ENCODE peak calls at places on chromosome 12, in eight cellular contexts. H is SK-N-SH, B is PC-3, Q is hepatocyte, Z is GM23338, T is neural progenitor cell, O is HCT116, A is MM.1S. I is an unnamed sample.

GRCh38 chr12:759628-760027 is 7.2 kb downstream of the WNK1 start:
- DNase-seq in Q (no peak), O (no peak), B (no peak), H (no peak), T (no peak), Z (no peak), A (no peak), I (no peak)

GRCh38 chr12:19190292-19191031 is 60.9 kb downstream of the PLEKHA5 start:
- DNase-seq in H (no peak), A (no peak), Z (no peak), T (no peak), O (no peak), Q (no peak), B (peak; percentile 8), I (peak; percentile 80)

GRCh38 chr12:12505544-12506501 is 56.8 kb downstream of the DUSP16 start:
- DNase-seq in Z (no peak), O (no peak), H (peak; percentile 77), Q (peak; percentile 37), B (no peak), T (no peak), A (no peak), I (peak; percentile 89)

GRCh38 chr12:2531371-2531770 is 263.4 kb upstream of the FKBP4 start:
- DNase-seq in A (no peak), H (no peak), Q (no peak), T (peak; percentile 21), O (no peak), B (no peak), Z (peak; percentile 9), I (no peak)

GRCh38 chr12:70763666-70764065 is 126.4 kb upstream of the PTPRB start:
- DNase-seq in O (no peak), A (no peak), Z (no peak), T (no peak), Q (no peak), B (peak; percentile 33), H (no peak), I (no peak)

GRCh38 chr12:85322715-85323114 is 42.7 kb downstream of the ALX1 start:
- DNase-seq in O (no peak), Q (no peak), B (no peak), H (no peak), Z (no peak), T (no peak), A (no peak), I (peak; percentile 1)

GRCh38 chr12:30694971-30695326 is 720 bp downstream of the IPO8 start:
- DNase-seq in Z (peak; percentile 63), T (peak; percentile 64), Q (peak; percentile 60), B (peak; percentile 47), O (peak; percentile 21), H (peak; percentile 60), A (peak; percentile 35), I (peak; percentile 71)

GRCh38 chr12:105334001-105334400 is 3.5 kb downstream of the C12orf75 start:
- DNase-seq in O (no peak), B (no peak), Q (no peak), Z (no peak), H (no peak), A (no peak), T (no peak), I (peak; percentile 67)

GRCh38 chr12:52013626-52014310 is 7.0 kb downstream of the TAMALIN start:
- DNase-seq in Z (peak; percentile 33), T (no peak), Q (no peak), A (no peak), B (no peak), O (no peak), H (no peak), I (no peak)
- TF ChIP-seq EZH2phosphoT487 in Z (no peak), T (no peak), Q (no peak), A (no peak), B (no peak), O (no peak), H (no peak), I (no peak)

DNA sequence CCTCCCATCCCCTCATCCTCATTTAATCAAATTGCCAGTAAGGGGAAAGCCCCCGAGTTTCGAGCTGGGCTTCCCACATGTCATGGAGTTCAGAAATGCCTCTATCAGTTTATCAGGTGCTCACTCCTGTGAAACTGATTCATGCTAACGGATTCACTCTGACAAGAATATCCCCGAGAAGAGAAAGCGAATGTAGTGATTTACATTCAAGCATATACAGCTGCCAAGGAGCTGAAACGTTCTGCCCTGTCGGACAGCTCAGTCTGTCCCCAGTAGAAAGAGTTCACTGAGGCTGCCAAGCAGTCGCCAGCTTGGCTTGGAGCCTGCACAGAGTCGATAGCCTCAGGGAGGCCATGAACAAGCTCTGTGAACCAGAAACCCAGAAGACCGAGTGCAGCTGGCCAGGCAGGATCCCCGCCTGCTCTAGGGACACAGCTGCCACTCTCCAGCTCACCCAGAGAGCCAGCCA is 88.4 kb downstream of the TMCC3 start:
- DNase-seq in A (peak; percentile 95), T (no peak), B (peak; percentile 89), Q (no peak), O (no peak), Z (no peak), H (peak; percentile 83), I (no peak)
- H3K27me3 ChIP-seq in A (no peaks in the 10 kb centered on the region), T (no peaks in the 10 kb centered on the region), B (no peaks in the 10 kb centered on the region), Q (no peaks in the 10 kb centered on the region), O (no peaks in the 10 kb centered on the region), Z (no peaks in the 10 kb centered on the region), H (no peaks in the 10 kb centered on the region), I (peaks cover 13% of the 10 kb centered on the region)

GRCh38 chr12:48350249-48351021 is at the start of gene ZNF641:
- DNase-seq in B (peak; percentile 81), A (peak; percentile 82), Q (peak; percentile 94), O (no peak), Z (peak; percentile 86), T (peak; percentile 95), H (peak; percentile 92), I (peak; percentile 87)
- H3K4me3 ChIP-seq in B (peak within 1 kb of the TSS; percentile 84), A (peak within 1 kb of the TSS; percentile 73), Q (peak within 1 kb of the TSS; percentile 68), O (peak within 1 kb of the TSS; percentile 71), Z (peak within 1 kb of the TSS; percentile 90), T (peak within 1 kb of the TSS; percentile 80), H (peak within 1 kb of the TSS; percentile 81), I (peak within 1 kb of the TSS; percentile 86)

DNA sequence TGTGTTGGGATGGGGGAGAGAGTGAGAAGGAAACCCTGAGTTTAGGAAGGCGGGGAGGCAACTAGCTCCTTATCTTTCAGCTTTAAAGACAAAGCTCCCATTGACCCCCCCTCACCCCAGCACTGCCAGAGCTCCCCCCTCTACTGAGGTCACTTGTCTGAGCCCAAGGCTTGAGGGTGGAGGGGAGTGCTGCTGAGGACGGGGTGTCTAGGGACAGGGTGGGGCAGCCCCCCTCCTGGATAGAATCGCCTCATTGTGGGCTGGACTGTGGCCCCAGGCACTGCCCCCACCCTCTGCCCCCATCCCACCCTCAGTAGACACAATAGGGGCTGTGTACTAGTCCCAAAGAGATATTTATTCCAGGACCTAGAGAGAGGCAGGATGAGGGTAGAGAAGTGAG is 3.0 kb downstream of the ERBB3 start:
- DNase-seq in H (no peak), O (no peak), T (no peak), Q (peak; percentile 25), Z (no peak), A (no peak), B (no peak), I (no peak)
- TF ChIP-seq EZH2phosphoT487 in H (no peak), O (no peak), T (no peak), Q (no peak), Z (no peak), A (no peak), B (no peak), I (no peak)

DNA sequence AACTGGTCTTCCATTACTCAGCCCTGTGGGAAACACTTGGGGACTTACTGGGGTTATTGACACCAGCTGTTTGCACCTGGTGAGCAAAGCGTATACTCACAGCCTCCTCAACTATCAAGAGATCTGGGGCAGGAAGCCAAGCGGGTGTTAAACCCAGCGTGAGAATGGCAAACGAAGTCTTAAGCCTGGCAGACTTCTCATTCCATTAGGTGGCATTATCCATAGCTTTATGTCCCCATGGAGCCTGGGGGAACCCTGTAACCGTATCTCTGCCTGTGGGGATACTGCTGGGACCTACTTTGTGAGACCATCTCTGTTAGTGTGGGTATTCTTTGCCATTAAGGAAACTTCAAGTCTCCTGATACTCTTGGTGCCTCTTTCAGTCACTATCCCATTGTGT is 198.2 kb downstream of the NTF3 start:
- DNase-seq in B (no peak), Z (no peak), Q (no peak), A (no peak), T (no peak), H (no peak), O (no peak), I (no peak)
- H3K27me3 ChIP-seq in B (peaks cover 20% of the 10 kb centered on the region), Z (no peaks in the 10 kb centered on the region), Q (no peaks in the 10 kb centered on the region), A (no peaks in the 10 kb centered on the region), T (no peaks in the 10 kb centered on the region), H (peaks cover 97% of the 10 kb centered on the region), O (peaks cover 82% of the 10 kb centered on the region), I (no peaks in the 10 kb centered on the region)

GRCh38 chr12:14959463-14959862 is 1.9 kb downstream of the ARHGDIB start:
- DNase-seq in Z (no peak), A (no peak), B (no peak), Q (no peak), T (no peak), H (no peak), O (no peak), I (no peak)

GRCh38 chr12:14958361-14959125 is 2.9 kb downstream of the ARHGDIB start:
- DNase-seq in Z (no peak), H (no peak), B (no peak), O (no peak), A (peak; percentile 41), T (no peak), Q (no peak), I (no peak)

GRCh38 chr12:14959916-14960315 is 1.5 kb downstream of the ARHGDIB start:
- DNase-seq in Q (no peak), Z (no peak), A (no peak), T (no peak), B (no peak), O (no peak), H (no peak), I (no peak)

GRCh38 chr12:14957769-14958168 is 3.6 kb downstream of the ARHGDIB start:
- DNase-seq in H (no peak), B (no peak), O (no peak), A (peak; percentile 46), Z (no peak), T (no peak), Q (no peak), I (no peak)

GRCh38 chr12:14959126-14959440 is 2.3 kb downstream of the ARHGDIB start:
- DNase-seq in Q (no peak), A (no peak), B (no peak), Z (no peak), O (no peak), T (no peak), H (no peak), I (no peak)
- H3K4me3 ChIP-seq in Q (no peak overlapping the region), A (peak overlapping the region; percentile 75), B (no peak overlapping the region), Z (no peak overlapping the region), O (no peak overlapping the region), T (no peak overlapping the region), H (no peak overlapping the region), I (no peak overlapping the region)

GRCh38 chr12:7756993-7757392 is 8.0 kb upstream of the NANOGNB start:
- DNase-seq in A (no peak), Q (no peak), Z (peak; percentile 24), O (no peak), B (no peak), H (no peak), T (no peak), I (no peak)
- TF ChIP-seq EZH2phosphoT487 in A (no peak), Q (no peak), Z (no peak), O (no peak), B (no peak), H (no peak), T (no peak), I (no peak)

DNA sequence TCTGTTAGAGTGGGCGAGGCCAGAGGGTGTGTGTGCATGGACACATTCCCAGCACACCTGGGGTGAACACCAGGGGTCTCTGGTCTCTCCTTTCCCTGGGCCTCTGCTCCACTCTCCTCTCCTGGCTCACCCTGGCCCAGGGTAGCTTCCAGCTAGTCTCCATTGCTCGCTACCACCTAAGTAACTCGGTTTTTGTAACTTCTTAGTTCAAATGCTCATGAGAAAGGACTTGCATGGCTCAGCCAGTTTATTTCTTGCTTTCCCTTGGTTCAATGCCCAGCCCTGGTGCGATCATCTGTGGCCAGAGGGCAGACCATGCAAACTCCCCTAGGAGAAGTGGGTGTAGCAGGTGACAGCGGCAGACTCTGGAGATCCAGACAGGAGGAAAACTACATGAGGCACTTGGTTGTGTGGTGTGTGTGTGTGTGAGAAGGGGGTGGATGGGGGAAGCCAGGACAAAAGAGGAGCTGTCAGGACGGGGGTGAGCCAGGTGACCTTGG is 8.9 kb upstream of the ACVR1B start:
- DNase-seq in Q (no peak), O (no peak), A (no peak), Z (no peak), B (no peak), H (no peak), T (no peak), I (no peak)
- H3K27me3 ChIP-seq in Q (no peaks in the 10 kb centered on the region), O (no peaks in the 10 kb centered on the region), A (peaks cover 17% of the 10 kb centered on the region), Z (peaks cover 4% of the 10 kb centered on the region), B (no peaks in the 10 kb centered on the region), H (peaks cover 5% of the 10 kb centered on the region), T (peaks cover 4% of the 10 kb centered on the region), I (no peaks in the 10 kb centered on the region)

I was measured in GM23248.